ENCODE peak calls at places on chromosomes 13 and 19, in five cellular contexts. V, P, T, A and C are unnamed samples.

GRCh38 chr19:56942749-56943148 is 102.2 kb upstream of the PEG3 start:
- DNase-seq in P (peak), V (peak), A (no peak), T (peak), C (no peak)

GRCh38 chr13:34767778-34768177 is 174.3 kb upstream of the NBEA start:
- DNase-seq in V (no peak), T (no peak), P (no peak), A (no peak), C (no peak)

GRCh38 chr13:66069570-66069969 is 1160.6 kb downstream of the PCDH9 start:
- DNase-seq in V (peak), P (no peak), A (no peak), T (no peak), C (no peak)

GRCh38 chr13:25372275-25373081 is 704 bp downstream of the ATP8A2 start:
- DNase-seq in V (peak), A (no peak), T (no peak), P (peak), C (no peak)

GRCh38 chr13:99658266-99658991 is 157.2 kb downstream of the TM9SF2 start:
- DNase-seq in P (peak), V (peak), T (peak), A (peak), C (peak)

GRCh38 chr13:83065136-83065535 is 817.1 kb downstream of the SLITRK1 start:
- DNase-seq in P (no peak), A (no peak), V (no peak), T (no peak), C (no peak)

GRCh38 chr13:40920826-40921225 is 98.3 kb downstream of the ELF1 start:
- DNase-seq in T (no peak), P (no peak), V (no peak), A (no peak), C (no peak)

GRCh38 chr13:91702411-91702810 is 304.0 kb downstream of the GPC5 start:
- DNase-seq in P (no peak), V (no peak), A (no peak), T (no peak), C (no peak)

GRCh38 chr19:42198676-42199439 is 18.6 kb downstream of the DEDD2 start:
- DNase-seq in V (no peak), T (peak), P (no peak), A (no peak), C (peak)

GRCh38 chr13:46844431-46844830 is 47.5 kb upstream of the ESD start:
- DNase-seq in T (no peak), V (no peak), P (no peak), A (no peak), C (no peak)

GRCh38 chr13:19860884-19861655 is 2.4 kb downstream of the ZMYM5 start:
- DNase-seq in A (no peak), T (no peak), V (no peak), P (peak), C (no peak)

GRCh38 chr13:86581711-86582110 is 782.5 kb upstream of the SLITRK6 start:
- DNase-seq in T (no peak), P (no peak), A (no peak), V (no peak), C (no peak)

GRCh38 chr19:5107432-5108122 is 138.7 kb downstream of the KDM4B start:
- DNase-seq in T (no peak), P (no peak), A (no peak), V (no peak), C (no peak)

GRCh38 chr13:41700790-41701310 is 243.5 kb downstream of the RGCC start:
- DNase-seq in A (no peak), T (no peak), V (no peak), P (no peak), C (no peak)

GRCh38 chr13:42654212-42654611 is 80.3 kb downstream of the TNFSF11 start:
- DNase-seq in P (no peak), T (no peak), V (no peak), A (no peak), C (no peak)

GRCh38 chr19:56348289-56348877 is 33.7 kb upstream of the ZSCAN5A start:
- DNase-seq in P (no peak), T (no peak), V (no peak), A (no peak), C (no peak)

GRCh38 chr13:43935878-43936277 is 56.2 kb downstream of the LACC1 start:
- DNase-seq in A (no peak), P (no peak), T (no peak), V (no peak), C (no peak)

GRCh38 chr13:30224732-30225131 is 82.6 kb downstream of the KATNAL1 start:
- DNase-seq in A (no peak), V (no peak), P (no peak), T (no peak), C (no peak)

GRCh38 chr19:42140125-42140754 is 8.0 kb upstream of the POU2F2 start:
- DNase-seq in A (no peak), T (no peak), P (peak), V (peak), C (no peak)

GRCh38 chr19:8512115-8512967 is 1.6 kb downstream of the ZNF414 start:
- DNase-seq in V (no peak), A (no peak), P (no peak), T (no peak), C (no peak)

GRCh38 chr19:7225741-7226140 is 68.5 kb downstream of the INSR start:
- DNase-seq in V (no peak), T (no peak), A (no peak), P (no peak), C (no peak)

GRCh38 chr13:28558126-28558525 is 63.2 kb upstream of the FLT1 start:
- DNase-seq in P (no peak), V (no peak), A (no peak), T (no peak), C (no peak)

GRCh38 chr19:19407640-19407933 is 2.1 kb downstream of the GATAD2A start:
- DNase-seq in P (no peak), V (no peak), T (no peak), A (no peak), C (no peak)

GRCh38 chr13:51453959-51454703 is 1.3 kb upstream of the INTS6 start:
- DNase-seq in T (peak), P (peak), A (no peak), V (peak), C (no peak)

GRCh38 chr13:98274921-98275487 is 97.9 kb upstream of the RNF113B start:
- DNase-seq in A (no peak), V (no peak), P (no peak), T (no peak), C (no peak)

GRCh38 chr19:2775556-2776430 is 7.3 kb downstream of the SGTA start:
- DNase-seq in A (peak), P (no peak), V (no peak), T (no peak), C (no peak)

GRCh38 chr13:42333613-42334328 is 61.8 kb downstream of the AKAP11 start:
- DNase-seq in A (no peak), V (peak), T (peak), P (peak), C (peak)

GRCh38 chr19:30150626-30151025 is 208.6 kb downstream of the URI1 start:
- DNase-seq in V (no peak), A (no peak), P (no peak), T (no peak), C (no peak)

GRCh38 chr13:23579886-23580706 is 9.9 kb downstream of the TNFRSF19 start:
- DNase-seq in P (no peak), V (peak), A (no peak), T (no peak), C (no peak)

GRCh38 chr19:44747739-44748425 is 626 bp upstream of the BCL3 start:
- DNase-seq in V (peak), P (no peak), A (peak), T (peak), C (no peak)

GRCh38 chr13:20363604-20364003 is 131.5 kb upstream of the GJB6 start:
- DNase-seq in T (no peak), P (no peak), V (no peak), A (no peak), C (no peak)

GRCh38 chr13:21034602-21035190 is 26.7 kb downstream of the LATS2 start:
- DNase-seq in A (no peak), P (no peak), T (no peak), V (peak), C (no peak)

GRCh38 chr19:40592170-40592569 is 9.0 kb upstream of the LTBP4 start:
- DNase-seq in V (peak), A (no peak), T (no peak), P (no peak), C (no peak)

GRCh38 chr19:45311640-45312039 is 11.0 kb downstream of the CKM start:
- DNase-seq in V (no peak), T (no peak), P (no peak), A (no peak), C (no peak)

GRCh38 chr13:28048768-28049167 is 51.6 kb downstream of the FLT3 start:
- DNase-seq in A (no peak), V (no peak), T (no peak), P (no peak), C (no peak)

GRCh38 chr19:48624067-48624594 is 4.8 kb downstream of the SPHK2 start:
- DNase-seq in V (peak), T (peak), P (peak), A (peak), C (peak)
- H3K4me3 ChIP-seq in V (peak), T (peak), P (peak), A (peak), C (peak)

DNA sequence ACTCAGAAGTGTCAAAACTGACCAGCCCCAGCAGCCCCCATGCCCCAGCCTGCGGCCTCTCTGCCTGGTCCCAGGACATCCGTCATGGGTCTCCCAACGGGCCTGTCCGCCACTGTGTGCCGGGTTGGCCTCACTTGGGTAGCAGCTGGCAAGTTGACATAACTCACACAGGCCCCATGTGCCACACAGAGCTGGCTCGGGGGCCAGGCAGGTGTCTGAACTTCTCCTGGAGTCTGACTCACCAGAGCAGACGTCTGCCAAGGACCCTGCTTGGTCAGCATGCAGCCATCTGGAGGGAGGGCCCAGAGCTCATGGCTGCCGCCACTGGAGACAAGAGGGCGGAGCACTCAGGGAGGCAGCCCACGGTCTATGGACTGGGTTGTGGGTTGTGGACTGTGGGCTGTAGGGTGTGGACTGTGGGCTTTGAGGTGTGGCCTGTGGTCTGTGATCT is 32.0 kb upstream of the TMEM255B start:
- DNase-seq in T (no peak), P (no peak), A (peak), V (no peak), C (no peak)
- H3K4me3 ChIP-seq in T (no peak), P (peak), A (no peak), V (no peak), C (no peak)

GRCh38 chr13:35979378-35979911 is 151.7 kb downstream of the DCLK1 start:
- DNase-seq in V (no peak), A (no peak), T (no peak), P (no peak), C (no peak)

GRCh38 chr13:35983206-35983605 is 148.0 kb downstream of the DCLK1 start:
- DNase-seq in P (no peak), V (no peak), T (no peak), A (no peak), C (no peak)

GRCh38 chr13:35984287-35984686 is 146.9 kb downstream of the DCLK1 start:
- DNase-seq in T (no peak), V (no peak), P (no peak), A (no peak), C (no peak)

GRCh38 chr13:35976126-35976525 is 155.1 kb downstream of the DCLK1 start:
- DNase-seq in A (no peak), T (no peak), V (no peak), P (no peak), C (no peak)

GRCh38 chr13:35978607-35979316 is 152.4 kb downstream of the DCLK1 start:
- DNase-seq in V (peak), A (no peak), T (no peak), P (peak), C (no peak)
- H3K4me3 ChIP-seq in V (no peak), A (no peak), T (no peak), P (no peak), C (no peak)

GRCh38 chr19:55047951-55048350 is 9.9 kb upstream of the GP6 start:
- DNase-seq in P (no peak), A (no peak), V (no peak), T (no peak), C (no peak)
- H3K4me3 ChIP-seq in P (no peak), A (no peak), V (no peak), T (no peak), C (no peak)

GRCh38 chr19:16828990-16829821 is at the start of gene SIN3B:
- DNase-seq in P (peak), V (peak), T (peak), A (peak), C (peak)

GRCh38 chr19:16824658-16825311 is 4.4 kb upstream of the SIN3B start:
- DNase-seq in V (no peak), P (no peak), T (no peak), A (no peak), C (no peak)

GRCh38 chr19:16822648-16823047 is 6.5 kb upstream of the SIN3B start:
- DNase-seq in V (no peak), T (no peak), P (no peak), A (no peak), C (no peak)

GRCh38 chr19:16829822-16830289 is 658 bp downstream of the SIN3B start:
- DNase-seq in P (no peak), V (no peak), T (no peak), A (no peak), C (no peak)

DNA sequence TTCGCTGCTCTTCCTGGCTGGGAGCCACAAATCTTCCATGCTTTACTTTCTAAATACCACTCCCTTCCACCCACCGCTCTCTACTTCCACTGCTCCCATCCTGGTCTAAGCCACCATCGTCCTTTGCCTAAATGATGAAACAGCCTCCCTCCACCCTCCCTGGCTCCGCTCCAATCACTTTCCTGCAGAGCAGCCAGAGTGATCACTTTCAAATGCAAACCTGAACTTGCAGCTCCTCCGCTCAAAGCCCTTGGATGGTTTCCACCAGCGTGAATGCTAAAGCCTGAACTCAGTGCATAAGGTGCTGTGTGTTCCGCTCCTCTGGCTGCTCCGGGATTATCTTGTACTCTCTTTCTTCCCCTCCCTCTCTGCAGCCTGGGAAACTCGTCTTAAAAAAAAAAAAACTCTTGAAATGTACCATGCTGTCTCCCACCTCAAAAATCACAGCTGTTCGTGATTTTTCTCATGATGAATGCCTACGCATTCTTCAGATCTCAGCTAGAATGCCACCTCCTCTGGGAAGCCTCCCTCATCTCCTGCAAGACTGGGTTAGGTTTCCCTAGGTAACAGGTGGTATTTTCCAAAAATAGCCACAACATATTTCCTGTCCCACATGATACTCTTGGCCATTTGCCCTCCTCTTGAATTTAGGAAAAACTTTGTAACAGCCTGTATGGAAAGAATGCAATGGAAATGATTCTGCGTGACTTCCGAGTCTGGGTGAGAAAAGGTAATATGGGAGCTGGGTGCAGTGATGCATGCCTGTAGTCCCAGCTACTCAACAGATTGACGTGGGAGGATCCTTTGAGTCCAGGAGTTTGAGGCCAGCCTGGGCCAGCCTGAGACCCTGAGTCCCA is 3.7 kb upstream of the SIN3B start:
- DNase-seq in P (no peak), V (no peak), T (no peak), A (no peak), C (no peak)
- H3K4me3 ChIP-seq in P (peak), V (no peak), T (no peak), A (peak), C (no peak)

DNA sequence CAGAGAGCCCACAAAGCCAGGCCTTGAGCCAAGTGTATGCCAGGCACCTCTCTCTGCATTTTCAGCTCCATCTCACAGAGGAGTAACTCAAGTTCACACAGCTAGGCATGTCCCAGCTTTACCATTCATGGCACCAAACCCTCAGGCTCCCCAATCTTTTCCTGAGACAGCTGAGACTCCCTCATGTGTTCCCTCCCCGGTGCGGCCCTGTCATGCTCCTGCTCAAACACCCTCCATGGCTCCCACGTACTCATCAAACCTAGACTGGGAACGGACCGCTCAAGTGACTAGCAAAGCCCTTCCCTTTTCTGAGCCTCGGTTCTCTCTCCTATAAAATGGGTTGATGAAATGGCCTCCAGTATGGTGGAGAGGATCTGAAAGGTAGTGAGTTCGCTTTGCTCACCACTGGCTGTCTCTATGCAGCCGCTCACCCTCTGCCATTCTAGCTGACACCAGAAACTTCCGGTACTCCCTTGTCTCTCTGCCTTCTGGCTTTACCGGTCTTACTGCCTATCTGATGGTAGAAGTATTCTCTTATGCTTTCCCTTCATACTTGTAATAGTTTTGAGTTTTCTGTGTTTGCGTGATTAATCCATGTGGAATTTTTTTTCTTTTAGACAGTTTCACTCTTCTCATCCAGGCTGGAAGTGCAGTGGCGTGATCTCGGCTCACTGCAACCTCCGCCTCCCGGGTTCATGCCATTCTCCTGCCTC is 7.8 kb upstream of the SLC44A2 start:
- DNase-seq in A (no peak), P (no peak), T (no peak), V (no peak), C (no peak)
- H3K4me3 ChIP-seq in A (no peak), P (no peak), T (no peak), V (no peak), C (no peak)

GRCh38 chr19:281992-282391 is 9.2 kb downstream of the PLPP2 start:
- DNase-seq in V (no peak), P (no peak), A (no peak), T (no peak), C (no peak)

GRCh38 chr19:282501-282900 is 8.7 kb downstream of the PLPP2 start:
- DNase-seq in A (no peak), T (no peak), V (no peak), P (no peak), C (no peak)

GRCh38 chr19:280541-281007 is 10.6 kb downstream of the PLPP2 start:
- DNase-seq in T (no peak), P (peak), V (no peak), A (no peak), C (no peak)

GRCh38 chr19:279656-280055 is 11.5 kb downstream of the PLPP2 start:
- DNase-seq in T (no peak), A (no peak), P (no peak), V (no peak), C (no peak)

GRCh38 chr19:281156-281853 is 9.9 kb downstream of the PLPP2 start:
- DNase-seq in T (no peak), A (no peak), V (no peak), P (no peak), C (no peak)
- H3K4me3 ChIP-seq in T (no peak), A (no peak), V (no peak), P (no peak), C (no peak)

DNA sequence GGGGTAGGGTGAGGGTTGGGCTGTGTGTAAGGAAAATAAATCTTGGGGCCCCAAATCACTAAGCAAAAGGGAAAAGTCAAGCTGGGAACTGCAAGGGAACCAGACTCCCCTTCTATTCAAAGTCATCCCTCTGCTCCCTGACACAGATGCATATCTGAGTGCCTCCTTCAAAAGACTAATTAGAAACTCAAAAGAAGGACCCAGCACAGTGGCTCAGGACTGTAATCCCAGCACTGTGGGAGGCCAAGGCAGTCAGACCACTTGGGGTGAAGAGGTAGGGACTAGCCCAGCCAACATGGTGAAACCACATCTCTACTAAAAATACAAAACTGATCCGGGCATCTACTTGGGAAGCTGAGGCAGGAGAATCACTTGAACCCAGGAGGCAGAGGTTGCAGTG is 18.3 kb downstream of the ZNF611 start:
- DNase-seq in T (no peak), A (no peak), P (no peak), V (no peak), C (no peak)
- H3K4me3 ChIP-seq in T (no peak), A (no peak), P (no peak), V (no peak), C (no peak)

DNA sequence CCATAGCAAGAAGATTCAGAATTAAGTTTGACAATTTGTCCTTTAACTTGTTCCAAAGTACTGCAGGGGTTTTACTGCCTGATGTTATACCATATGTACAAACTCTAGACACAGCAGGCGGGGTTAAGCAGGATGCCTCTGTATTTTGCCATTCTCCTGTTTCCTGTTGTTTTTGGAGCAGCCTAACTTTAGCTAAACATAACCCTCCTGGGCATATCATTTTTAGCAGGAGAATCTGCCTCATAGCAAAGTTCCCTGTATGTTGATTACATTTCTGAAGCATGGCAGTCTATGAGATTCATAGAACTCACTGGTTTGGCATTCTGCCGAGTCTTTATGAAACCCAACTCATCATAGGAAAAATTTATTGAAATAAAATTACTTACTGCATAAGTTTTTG is 5.2 kb downstream of the LHFPL6 start:
- DNase-seq in T (no peak), P (no peak), A (no peak), V (no peak), C (no peak)
- H3K4me3 ChIP-seq in T (no peak), P (no peak), A (no peak), V (no peak), C (no peak)